ENCODE peak calls at places on chromosomes 11 and 22, in seven cellular contexts. One of them, this sample, is unnamed.

GRCh38 chr11:30801357-30801756 is 215.2 kb upstream of the MPPED2 start:
- DNase-seq in stimulated activated naive CD8-positive, alpha-beta T cell treated with anti-CD3 and anti-CD28 coated beads, Interleukin-15, amount 100 ng/mL, for 72 hours: no peak
- DNase-seq in heart left ventricle: no peak
- DNase-seq in body of pancreas: no peak
- DNase-seq in adrenal gland: no peak
- DNase-seq in H9: no peak
- DNase-seq in GM13976: no peak
- DNase-seq in this sample: no peak

GRCh38 chr11:110947100-110947499 is 234.9 kb upstream of the ARHGAP20 start:
- DNase-seq in body of pancreas: no peak
- DNase-seq in H9: no peak
- DNase-seq in stimulated activated naive CD8-positive, alpha-beta T cell treated with anti-CD3 and anti-CD28 coated beads, Interleukin-15, amount 100 ng/mL, for 72 hours: no peak
- DNase-seq in adrenal gland: no peak
- DNase-seq in heart left ventricle: no peak
- DNase-seq in GM13976: no peak
- DNase-seq in this sample: no peak

GRCh38 chr22:49962751-49963646 is 2.4 kb downstream of the PIM3 start:
- DNase-seq in adrenal gland: peak; percentile 52
- DNase-seq in H9: peak; percentile 26
- DNase-seq in stimulated activated naive CD8-positive, alpha-beta T cell treated with anti-CD3 and anti-CD28 coated beads, Interleukin-15, amount 100 ng/mL, for 72 hours: no peak
- DNase-seq in body of pancreas: peak; percentile 42
- DNase-seq in GM13976: no peak
- DNase-seq in heart left ventricle: peak; percentile 26
- DNase-seq in this sample: no peak

GRCh38 chr11:75198278-75198948 is 42.2 kb upstream of the TPBGL start:
- DNase-seq in GM13976: no peak
- DNase-seq in adrenal gland: no peak
- DNase-seq in body of pancreas: no peak
- DNase-seq in H9: no peak
- DNase-seq in stimulated activated naive CD8-positive, alpha-beta T cell treated with anti-CD3 and anti-CD28 coated beads, Interleukin-15, amount 100 ng/mL, for 72 hours: no peak
- DNase-seq in heart left ventricle: no peak
- DNase-seq in this sample: no peak

GRCh38 chr22:45881524-45881875 is 95.5 kb downstream of the WNT7B start:
- DNase-seq in heart left ventricle: no peak
- DNase-seq in GM13976: no peak
- DNase-seq in body of pancreas: no peak
- DNase-seq in adrenal gland: no peak
- DNase-seq in H9: no peak
- DNase-seq in stimulated activated naive CD8-positive, alpha-beta T cell treated with anti-CD3 and anti-CD28 coated beads, Interleukin-15, amount 100 ng/mL, for 72 hours: no peak
- DNase-seq in this sample: no peak

GRCh38 chr22:37222440-37222971 is 10.2 kb upstream of the SSTR3 start:
- DNase-seq in stimulated activated naive CD8-positive, alpha-beta T cell treated with anti-CD3 and anti-CD28 coated beads, Interleukin-15, amount 100 ng/mL, for 72 hours: peak; percentile 36
- DNase-seq in H9: no peak
- DNase-seq in adrenal gland: no peak
- DNase-seq in GM13976: no peak
- DNase-seq in body of pancreas: no peak
- DNase-seq in heart left ventricle: no peak
- DNase-seq in this sample: no peak

GRCh38 chr11:128354476-128354875 is 232.9 kb downstream of the ETS1 start:
- DNase-seq in heart left ventricle: no peak
- DNase-seq in body of pancreas: no peak
- DNase-seq in GM13976: no peak
- DNase-seq in adrenal gland: no peak
- DNase-seq in stimulated activated naive CD8-positive, alpha-beta T cell treated with anti-CD3 and anti-CD28 coated beads, Interleukin-15, amount 100 ng/mL, for 72 hours: no peak
- DNase-seq in H9: no peak
- DNase-seq in this sample: no peak

GRCh38 chr11:92830382-92831148 is 138.9 kb upstream of the MTNR1B start:
- DNase-seq in GM13976: no peak
- DNase-seq in heart left ventricle: no peak
- DNase-seq in H9: no peak
- DNase-seq in body of pancreas: no peak
- DNase-seq in stimulated activated naive CD8-positive, alpha-beta T cell treated with anti-CD3 and anti-CD28 coated beads, Interleukin-15, amount 100 ng/mL, for 72 hours: no peak
- DNase-seq in adrenal gland: no peak
- DNase-seq in this sample: no peak

GRCh38 chr11:119780264-119780953 is 51.4 kb upstream of the NECTIN1 start:
- DNase-seq in GM13976: no peak
- DNase-seq in heart left ventricle: peak; percentile 63
- DNase-seq in body of pancreas: no peak
- DNase-seq in H9: no peak
- DNase-seq in adrenal gland: no peak
- DNase-seq in stimulated activated naive CD8-positive, alpha-beta T cell treated with anti-CD3 and anti-CD28 coated beads, Interleukin-15, amount 100 ng/mL, for 72 hours: no peak
- DNase-seq in this sample: no peak

GRCh38 chr22:24155597-24156145 is 25.6 kb upstream of the SUSD2 start:
- DNase-seq in H9: peak; percentile 55
- DNase-seq in adrenal gland: peak; percentile 80
- DNase-seq in stimulated activated naive CD8-positive, alpha-beta T cell treated with anti-CD3 and anti-CD28 coated beads, Interleukin-15, amount 100 ng/mL, for 72 hours: peak; percentile 63
- DNase-seq in body of pancreas: peak; percentile 74
- DNase-seq in GM13976: peak; percentile 79
- DNase-seq in heart left ventricle: peak; percentile 87
- DNase-seq in this sample: no peak

GRCh38 chr11:28383471-28383870 is 275.3 kb downstream of the METTL15 start:
- DNase-seq in stimulated activated naive CD8-positive, alpha-beta T cell treated with anti-CD3 and anti-CD28 coated beads, Interleukin-15, amount 100 ng/mL, for 72 hours: no peak
- DNase-seq in body of pancreas: no peak
- DNase-seq in GM13976: no peak
- DNase-seq in adrenal gland: no peak
- DNase-seq in heart left ventricle: no peak
- DNase-seq in H9: no peak
- DNase-seq in this sample: peak; percentile 45

GRCh38 chr22:48459859-48460823 is 1367.5 kb downstream of the BRD1 start:
- DNase-seq in stimulated activated naive CD8-positive, alpha-beta T cell treated with anti-CD3 and anti-CD28 coated beads, Interleukin-15, amount 100 ng/mL, for 72 hours: no peak
- DNase-seq in GM13976: no peak
- DNase-seq in heart left ventricle: no peak
- DNase-seq in adrenal gland: no peak
- DNase-seq in body of pancreas: no peak
- DNase-seq in H9: no peak
- DNase-seq in this sample: no peak

GRCh38 chr11:121775276-121775675 is 322.5 kb upstream of the SORL1-AS1 start:
- DNase-seq in GM13976: no peak
- DNase-seq in stimulated activated naive CD8-positive, alpha-beta T cell treated with anti-CD3 and anti-CD28 coated beads, Interleukin-15, amount 100 ng/mL, for 72 hours: no peak
- DNase-seq in heart left ventricle: no peak
- DNase-seq in body of pancreas: no peak
- DNase-seq in H9: no peak
- DNase-seq in adrenal gland: no peak
- DNase-seq in this sample: no peak